ENCODE peak calls at places on chromosomes 7 and 10, in six cellular contexts. One of them, this sample, is unnamed.

GRCh38 chr7:159027803-159028455 is 116.7 kb downstream of the VIPR2 start:
- DNase-seq in right atrium auricular region: peak
- DNase-seq in fibroblast of lung: no peak
- DNase-seq in pancreas: no peak
- DNase-seq in prostate gland: peak
- DNase-seq in CD8-positive, alpha-beta T cell: peak
- DNase-seq in this sample: no peak

GRCh38 chr7:101563933-101564777 is 64.9 kb downstream of the MYL10 start:
- DNase-seq in right atrium auricular region: no peak
- DNase-seq in fibroblast of lung: no peak
- DNase-seq in pancreas: no peak
- DNase-seq in prostate gland: no peak
- DNase-seq in CD8-positive, alpha-beta T cell: no peak
- DNase-seq in this sample: no peak

GRCh38 chr7:64951250-64951848 is 39.5 kb downstream of the ZNF117 start:
- DNase-seq in right atrium auricular region: no peak
- DNase-seq in fibroblast of lung: peak
- DNase-seq in pancreas: no peak
- DNase-seq in prostate gland: no peak
- DNase-seq in CD8-positive, alpha-beta T cell: no peak
- DNase-seq in this sample: no peak

GRCh38 chr10:125656523-125656922 is 26.4 kb downstream of the TEX36 start:
- DNase-seq in right atrium auricular region: no peak
- DNase-seq in fibroblast of lung: no peak
- DNase-seq in pancreas: no peak
- DNase-seq in prostate gland: no peak
- DNase-seq in CD8-positive, alpha-beta T cell: no peak
- DNase-seq in this sample: no peak

GRCh38 chr10:116866066-116866465 is 16.8 kb downstream of the ENO4 start:
- DNase-seq in right atrium auricular region: no peak
- DNase-seq in fibroblast of lung: no peak
- DNase-seq in pancreas: no peak
- DNase-seq in prostate gland: no peak
- DNase-seq in CD8-positive, alpha-beta T cell: no peak
- DNase-seq in this sample: no peak

GRCh38 chr7:92266415-92267241 is 20.9 kb downstream of the ANKIB1 start:
- DNase-seq in right atrium auricular region: no peak
- DNase-seq in fibroblast of lung: no peak
- DNase-seq in pancreas: no peak
- DNase-seq in prostate gland: no peak
- DNase-seq in CD8-positive, alpha-beta T cell: no peak
- DNase-seq in this sample: no peak

GRCh38 chr7:18890885-18891621 is 226.4 kb downstream of the TWIST1 start:
- DNase-seq in right atrium auricular region: no peak
- DNase-seq in fibroblast of lung: peak
- DNase-seq in pancreas: no peak
- DNase-seq in prostate gland: no peak
- DNase-seq in CD8-positive, alpha-beta T cell: no peak
- DNase-seq in this sample: no peak

GRCh38 chr7:155570171-155570958 is 24.0 kb upstream of the CNPY1 start:
- DNase-seq in right atrium auricular region: no peak
- DNase-seq in fibroblast of lung: no peak
- DNase-seq in pancreas: peak
- DNase-seq in prostate gland: no peak
- DNase-seq in CD8-positive, alpha-beta T cell: no peak
- DNase-seq in this sample: no peak

GRCh38 chr10:31158000-31158658 is 126.5 kb upstream of the ZNF438 start:
- DNase-seq in right atrium auricular region: no peak
- DNase-seq in fibroblast of lung: peak
- DNase-seq in pancreas: no peak
- DNase-seq in prostate gland: no peak
- DNase-seq in CD8-positive, alpha-beta T cell: no peak
- DNase-seq in this sample: no peak

GRCh38 chr10:132115736-132116135 is 50.0 kb downstream of the JAKMIP3 start:
- DNase-seq in right atrium auricular region: no peak
- DNase-seq in fibroblast of lung: no peak
- DNase-seq in pancreas: no peak
- DNase-seq in prostate gland: no peak
- DNase-seq in CD8-positive, alpha-beta T cell: no peak
- DNase-seq in this sample: no peak

GRCh38 chr7:99626661-99627060 is 9.9 kb downstream of the ZSCAN25 start:
- DNase-seq in right atrium auricular region: no peak
- DNase-seq in fibroblast of lung: no peak
- DNase-seq in pancreas: no peak
- DNase-seq in prostate gland: no peak
- DNase-seq in CD8-positive, alpha-beta T cell: no peak
- DNase-seq in this sample: no peak

GRCh38 chr7:99628471-99629465 is 12.0 kb downstream of the ZSCAN25 start:
- DNase-seq in right atrium auricular region: no peak
- DNase-seq in fibroblast of lung: no peak
- DNase-seq in pancreas: no peak
- DNase-seq in prostate gland: no peak
- DNase-seq in CD8-positive, alpha-beta T cell: no peak
- DNase-seq in this sample: no peak

GRCh38 chr7:99629643-99630042 is 12.9 kb downstream of the ZSCAN25 start:
- DNase-seq in right atrium auricular region: no peak
- DNase-seq in fibroblast of lung: no peak
- DNase-seq in pancreas: no peak
- DNase-seq in prostate gland: no peak
- DNase-seq in CD8-positive, alpha-beta T cell: no peak
- DNase-seq in this sample: no peak

GRCh38 chr7:99627513-99627912 is 10.8 kb downstream of the ZSCAN25 start:
- DNase-seq in right atrium auricular region: no peak
- DNase-seq in fibroblast of lung: no peak
- DNase-seq in pancreas: no peak
- DNase-seq in prostate gland: no peak
- DNase-seq in CD8-positive, alpha-beta T cell: no peak
- DNase-seq in this sample: no peak

GRCh38 chr7:99631311-99632109 is 14.8 kb downstream of the ZSCAN25 start:
- DNase-seq in right atrium auricular region: no peak
- DNase-seq in fibroblast of lung: peak
- DNase-seq in pancreas: no peak
- DNase-seq in prostate gland: peak
- DNase-seq in CD8-positive, alpha-beta T cell: no peak
- DNase-seq in this sample: no peak
- H3K27ac ChIP-seq in right atrium auricular region: no peak
- H3K27ac ChIP-seq in fibroblast of lung: no peak
- H3K27ac ChIP-seq in pancreas: no peak
- H3K27ac ChIP-seq in prostate gland: no peak
- H3K27ac ChIP-seq in CD8-positive, alpha-beta T cell: no peak
- H3K27ac ChIP-seq in this sample: no peak

DNA sequence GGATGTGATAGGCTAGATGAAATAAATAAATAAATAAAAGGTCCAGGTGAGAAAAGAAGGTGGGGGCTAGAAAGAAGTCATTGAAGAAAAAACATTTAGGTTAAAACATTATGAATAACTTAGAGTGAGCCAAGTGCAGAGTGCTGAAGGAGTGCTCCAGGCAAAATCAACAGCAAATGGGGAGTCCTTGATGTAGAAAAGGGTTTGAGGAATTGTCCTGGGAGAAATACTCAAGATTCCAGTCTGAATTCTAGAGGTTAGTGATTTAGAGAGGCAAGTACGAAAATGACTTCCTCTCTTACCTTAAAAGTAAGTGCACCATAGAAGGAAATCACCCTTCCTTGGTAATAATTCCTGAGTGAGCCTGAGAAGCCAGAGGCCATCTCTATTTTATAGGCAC is 19.7 kb downstream of the CAV1 start:
- DNase-seq in right atrium auricular region: no peak
- DNase-seq in fibroblast of lung: no peak
- DNase-seq in pancreas: no peak
- DNase-seq in prostate gland: no peak
- DNase-seq in CD8-positive, alpha-beta T cell: no peak
- DNase-seq in this sample: no peak
- H3K27ac ChIP-seq in right atrium auricular region: peak
- H3K27ac ChIP-seq in fibroblast of lung: peak
- H3K27ac ChIP-seq in pancreas: no peak
- H3K27ac ChIP-seq in prostate gland: no peak
- H3K27ac ChIP-seq in CD8-positive, alpha-beta T cell: no peak
- H3K27ac ChIP-seq in this sample: peak

GRCh38 chr7:30931161-30931926 is 19.7 kb downstream of the AQP1 start:
- DNase-seq in right atrium auricular region: peak
- DNase-seq in fibroblast of lung: no peak
- DNase-seq in pancreas: peak
- DNase-seq in prostate gland: no peak
- DNase-seq in CD8-positive, alpha-beta T cell: no peak
- DNase-seq in this sample: no peak
- H3K27ac ChIP-seq in right atrium auricular region: peak
- H3K27ac ChIP-seq in fibroblast of lung: no peak
- H3K27ac ChIP-seq in pancreas: peak
- H3K27ac ChIP-seq in prostate gland: no peak
- H3K27ac ChIP-seq in CD8-positive, alpha-beta T cell: no peak
- H3K27ac ChIP-seq in this sample: no peak

GRCh38 chr10:75405201-75406143 is 3.9 kb upstream of the ZNF503 start:
- DNase-seq in right atrium auricular region: no peak
- DNase-seq in fibroblast of lung: peak
- DNase-seq in pancreas: peak
- DNase-seq in prostate gland: peak
- DNase-seq in CD8-positive, alpha-beta T cell: no peak
- DNase-seq in this sample: peak
- H3K27ac ChIP-seq in right atrium auricular region: no peak
- H3K27ac ChIP-seq in fibroblast of lung: no peak
- H3K27ac ChIP-seq in pancreas: peak
- H3K27ac ChIP-seq in prostate gland: peak
- H3K27ac ChIP-seq in CD8-positive, alpha-beta T cell: no peak
- H3K27ac ChIP-seq in this sample: peak

GRCh38 chr7:105003875-105004510 is 10.0 kb upstream of the KMT2E start:
- DNase-seq in right atrium auricular region: no peak
- DNase-seq in fibroblast of lung: no peak
- DNase-seq in pancreas: no peak
- DNase-seq in prostate gland: no peak
- DNase-seq in CD8-positive, alpha-beta T cell: no peak
- DNase-seq in this sample: no peak

GRCh38 chr7:105003275-105003674 is 10.7 kb upstream of the KMT2E start:
- DNase-seq in right atrium auricular region: peak
- DNase-seq in fibroblast of lung: peak
- DNase-seq in pancreas: no peak
- DNase-seq in prostate gland: no peak
- DNase-seq in CD8-positive, alpha-beta T cell: no peak
- DNase-seq in this sample: peak

GRCh38 chr7:105000190-105000589 is 13.8 kb upstream of the KMT2E start:
- DNase-seq in right atrium auricular region: no peak
- DNase-seq in fibroblast of lung: no peak
- DNase-seq in pancreas: no peak
- DNase-seq in prostate gland: no peak
- DNase-seq in CD8-positive, alpha-beta T cell: no peak
- DNase-seq in this sample: no peak

GRCh38 chr7:105000927-105001336 is 13.1 kb upstream of the KMT2E start:
- DNase-seq in right atrium auricular region: no peak
- DNase-seq in fibroblast of lung: no peak
- DNase-seq in pancreas: no peak
- DNase-seq in prostate gland: no peak
- DNase-seq in CD8-positive, alpha-beta T cell: no peak
- DNase-seq in this sample: no peak

GRCh38 chr7:105001652-105002184 is 12.3 kb upstream of the KMT2E start:
- DNase-seq in right atrium auricular region: no peak
- DNase-seq in fibroblast of lung: no peak
- DNase-seq in pancreas: no peak
- DNase-seq in prostate gland: no peak
- DNase-seq in CD8-positive, alpha-beta T cell: no peak
- DNase-seq in this sample: no peak
- H3K27ac ChIP-seq in right atrium auricular region: no peak
- H3K27ac ChIP-seq in fibroblast of lung: no peak
- H3K27ac ChIP-seq in pancreas: no peak
- H3K27ac ChIP-seq in prostate gland: no peak
- H3K27ac ChIP-seq in CD8-positive, alpha-beta T cell: no peak
- H3K27ac ChIP-seq in this sample: no peak

DNA sequence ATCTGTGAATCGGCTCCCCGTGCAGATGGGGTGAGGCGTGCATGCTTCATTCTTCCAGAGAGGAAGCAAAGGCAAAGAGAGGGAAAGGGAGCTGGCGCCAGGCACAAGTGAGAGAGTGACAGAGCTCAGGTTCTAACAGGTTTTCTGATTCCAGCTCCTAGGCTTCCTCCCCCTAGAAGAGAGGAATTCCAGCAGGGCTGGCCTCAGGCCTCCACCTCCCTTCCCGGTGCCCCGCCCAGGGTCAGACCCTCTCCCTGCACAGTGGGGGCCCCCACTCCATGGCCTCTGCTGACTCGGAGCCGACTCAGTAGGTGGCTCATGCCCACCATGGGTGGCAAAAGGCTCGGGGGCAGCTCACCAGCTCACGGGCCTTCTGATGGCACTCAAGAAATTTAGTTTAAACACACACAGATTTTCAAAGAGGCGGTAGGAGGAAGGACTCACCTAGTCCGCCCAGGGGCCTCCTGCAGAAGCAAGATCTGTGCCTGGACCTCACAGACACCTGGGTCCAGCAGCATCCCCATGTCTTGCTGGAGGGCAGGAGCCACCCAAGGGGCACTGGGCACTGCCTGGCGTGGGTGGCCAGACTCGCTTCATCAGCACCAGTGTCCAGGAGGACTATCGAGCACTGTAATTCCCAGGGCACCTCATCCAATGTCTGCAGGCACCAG is 183.5 kb downstream of the MAD1L1 start:
- DNase-seq in right atrium auricular region: no peak
- DNase-seq in fibroblast of lung: no peak
- DNase-seq in pancreas: peak
- DNase-seq in prostate gland: no peak
- DNase-seq in CD8-positive, alpha-beta T cell: no peak
- DNase-seq in this sample: no peak
- H3K27ac ChIP-seq in right atrium auricular region: no peak
- H3K27ac ChIP-seq in fibroblast of lung: no peak
- H3K27ac ChIP-seq in pancreas: no peak
- H3K27ac ChIP-seq in prostate gland: no peak
- H3K27ac ChIP-seq in CD8-positive, alpha-beta T cell: no peak
- H3K27ac ChIP-seq in this sample: no peak

GRCh38 chr7:135190703-135191102 is 20.2 kb upstream of the CYREN start:
- DNase-seq in right atrium auricular region: no peak
- DNase-seq in fibroblast of lung: no peak
- DNase-seq in pancreas: no peak
- DNase-seq in prostate gland: no peak
- DNase-seq in CD8-positive, alpha-beta T cell: no peak
- DNase-seq in this sample: no peak

GRCh38 chr7:135192914-135193536 is 18.3 kb downstream of the WDR91 start:
- DNase-seq in right atrium auricular region: peak
- DNase-seq in fibroblast of lung: no peak
- DNase-seq in pancreas: no peak
- DNase-seq in prostate gland: peak
- DNase-seq in CD8-positive, alpha-beta T cell: no peak
- DNase-seq in this sample: no peak

GRCh38 chr7:135189221-135189662 is 18.7 kb upstream of the CYREN start:
- DNase-seq in right atrium auricular region: no peak
- DNase-seq in fibroblast of lung: no peak
- DNase-seq in pancreas: peak
- DNase-seq in prostate gland: no peak
- DNase-seq in CD8-positive, alpha-beta T cell: no peak
- DNase-seq in this sample: no peak

GRCh38 chr7:135188298-135188984 is 17.9 kb upstream of the CYREN start:
- DNase-seq in right atrium auricular region: no peak
- DNase-seq in fibroblast of lung: peak
- DNase-seq in pancreas: peak
- DNase-seq in prostate gland: no peak
- DNase-seq in CD8-positive, alpha-beta T cell: no peak
- DNase-seq in this sample: no peak

GRCh38 chr7:135189961-135190360 is 19.5 kb upstream of the CYREN start:
- DNase-seq in right atrium auricular region: no peak
- DNase-seq in fibroblast of lung: no peak
- DNase-seq in pancreas: no peak
- DNase-seq in prostate gland: no peak
- DNase-seq in CD8-positive, alpha-beta T cell: no peak
- DNase-seq in this sample: no peak
- H3K27ac ChIP-seq in right atrium auricular region: no peak
- H3K27ac ChIP-seq in fibroblast of lung: no peak
- H3K27ac ChIP-seq in pancreas: peak
- H3K27ac ChIP-seq in prostate gland: no peak
- H3K27ac ChIP-seq in CD8-positive, alpha-beta T cell: no peak
- H3K27ac ChIP-seq in this sample: peak

This sample was measured in caudate nucleus.